ENCODE peak calls at places on chromosomes 12 and 14, in seven cellular contexts. C, S, B, U, D, J and W are unnamed samples.

GRCh38 chr14:75597149-75597548 is 18.7 kb downstream of the FLVCR2 start:
- DNase-seq in C (no peak), S (no peak), B (no peak), U (no peak), D (no peak), J (no peak), W (no peak)

GRCh38 chr12:58310368-58310767 is 369.0 kb downstream of the ATP23 start:
- DNase-seq in C (no peak), S (no peak), B (no peak), U (peak; percentile 28), D (no peak), J (no peak), W (peak; percentile 25)

GRCh38 chr14:89603938-89604480 is 187.0 kb upstream of the FOXN3 start:
- DNase-seq in C (no peak), S (no peak), B (no peak), U (no peak), D (no peak), J (no peak), W (no peak)

GRCh38 chr12:6684609-6685008 is 4.6 kb downstream of the ZNF384 start:
- DNase-seq in C (no peak), S (peak; percentile 23), B (peak; percentile 78), U (peak; percentile 56), D (no peak), J (no peak), W (peak; percentile 48)

GRCh38 chr12:68960162-68960501 is 27.2 kb upstream of the CPM start:
- DNase-seq in C (no peak), S (no peak), B (no peak), U (no peak), D (no peak), J (no peak), W (no peak)

GRCh38 chr14:38107216-38107631 is 100.5 kb upstream of the SSTR1 start:
- DNase-seq in C (no peak), S (no peak), B (no peak), U (no peak), D (no peak), J (no peak), W (no peak)

GRCh38 chr14:26415618-26416123 is 182.2 kb downstream of the NOVA1 start:
- DNase-seq in C (no peak), S (no peak), B (no peak), U (no peak), D (no peak), J (no peak), W (no peak)

GRCh38 chr12:41514907-41515306 is 326.8 kb downstream of the PDZRN4 start:
- DNase-seq in C (no peak), S (peak; percentile 5), B (peak; percentile 23), U (no peak), D (no peak), J (no peak), W (no peak)

GRCh38 chr14:74655597-74656389 is 43.8 kb upstream of the LTBP2 start:
- DNase-seq in C (no peak), S (no peak), B (no peak), U (no peak), D (no peak), J (no peak), W (peak; percentile 85)

GRCh38 chr12:53726946-53727309 is 324 bp downstream of the CALCOCO1 start:
- DNase-seq in C (no peak), S (no peak), B (peak; percentile 42), U (peak; percentile 38), D (no peak), J (no peak), W (peak; percentile 47)

GRCh38 chr14:55129086-55129427 is at the start of gene LGALS3:
- DNase-seq in C (no peak), S (peak; percentile 83), B (peak; percentile 83), U (peak; percentile 80), D (peak; percentile 87), J (no peak), W (peak; percentile 80)

GRCh38 chr14:76314521-76314951 is 61.4 kb upstream of the ESRRB start:
- DNase-seq in C (no peak), S (no peak), B (peak; percentile 44), U (no peak), D (no peak), J (no peak), W (no peak)

DNA sequence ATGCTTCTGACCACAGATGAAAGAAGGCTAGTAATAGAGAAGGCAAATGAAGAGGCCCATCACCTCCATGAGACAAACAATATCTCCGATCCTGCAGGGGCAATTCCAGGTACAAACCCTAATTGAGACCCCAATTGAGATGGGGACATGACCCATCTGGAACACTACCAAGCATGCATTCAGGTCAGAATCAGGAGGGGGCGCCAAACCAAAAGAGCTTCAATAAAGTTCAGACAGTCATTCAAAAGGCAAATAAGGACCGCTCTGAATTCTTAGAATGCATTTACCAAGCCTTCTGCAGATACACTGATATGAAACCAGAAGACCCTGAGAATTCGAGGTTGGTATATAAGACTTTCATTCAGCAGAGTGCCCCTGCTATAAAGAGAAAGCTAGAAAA is 10.2 kb upstream of the EDDM3B start:
- DNase-seq in C (peak; percentile 5), S (no peak), B (peak; percentile 25), U (no peak), D (peak; percentile 28), J (no peak), W (no peak)
- TF ChIP-seq CTCF in C (peak; percentile 39), S (no peak), B (peak; percentile 50), U (peak; percentile 22), D (peak; percentile 22), J (no peak), W (no peak)

GRCh38 chr12:119992129-119992705 is 3.2 kb downstream of the BICDL1 start:
- DNase-seq in C (no peak), S (no peak), B (no peak), U (no peak), D (no peak), J (no peak), W (no peak)

GRCh38 chr12:119989619-119990381 is 764 bp downstream of the BICDL1 start:
- DNase-seq in C (peak; percentile 29), S (peak; percentile 93), B (peak; percentile 96), U (peak; percentile 48), D (peak; percentile 90), J (no peak), W (peak; percentile 84)

GRCh38 chr12:119988440-119988787 is 622 bp upstream of the BICDL1 start:
- DNase-seq in C (no peak), S (no peak), B (no peak), U (peak; percentile 59), D (no peak), J (peak; percentile 38), W (no peak)

GRCh38 chr12:119990382-119990874 is 1.4 kb downstream of the BICDL1 start:
- DNase-seq in C (no peak), S (no peak), B (peak; percentile 28), U (no peak), D (no peak), J (no peak), W (peak; percentile 5)

GRCh38 chr12:119988788-119989618 is at the start of gene BICDL1:
- DNase-seq in C (peak; percentile 95), S (peak; percentile 99), B (peak; percentile 99), U (peak; percentile 82), D (peak; percentile 97), J (peak; percentile 77), W (peak; percentile 98)
- TF ChIP-seq CTCF in C (no peak), S (no peak), B (no peak), U (no peak), D (no peak), J (peak; percentile 3), W (no peak)

DNA sequence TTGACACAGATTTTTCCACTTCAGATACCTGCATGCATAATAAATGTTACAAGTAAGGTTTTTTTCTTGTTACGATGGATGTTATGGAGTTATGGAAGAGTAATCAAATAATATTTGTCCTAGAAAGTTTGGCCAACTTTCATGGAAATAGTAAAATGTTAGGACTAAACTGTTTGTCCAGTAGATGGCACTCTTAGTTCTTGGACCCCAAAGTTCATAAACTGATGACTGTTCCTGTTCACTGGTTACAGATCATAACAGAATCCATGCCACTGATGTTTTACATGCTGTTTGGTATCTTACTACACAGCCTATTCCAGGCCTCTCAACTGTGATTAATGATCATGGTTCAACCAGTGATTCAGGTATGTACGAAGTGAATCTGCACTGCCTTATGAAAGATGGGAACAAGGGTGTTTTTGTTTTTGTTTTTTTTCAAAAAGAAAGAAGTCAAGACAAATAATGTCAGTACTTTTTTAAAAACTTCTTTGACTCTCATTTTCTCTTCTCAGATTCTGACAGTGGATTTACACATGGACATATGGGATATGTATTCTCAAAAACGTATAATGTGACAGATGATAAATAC is 48.8 kb upstream of the SLCO1C1 start:
- DNase-seq in C (no peak), S (no peak), B (peak; percentile 44), U (peak; percentile 36), D (peak; percentile 21), J (no peak), W (peak; percentile 44)
- TF ChIP-seq CTCF in C (no peak), S (peak; percentile 50), B (peak; percentile 74), U (peak; percentile 83), D (no peak), J (peak; percentile 40), W (peak; percentile 45)

GRCh38 chr12:22480016-22480415 is 64.3 kb downstream of the C2CD5 start:
- DNase-seq in C (no peak), S (no peak), B (no peak), U (no peak), D (no peak), J (no peak), W (no peak)
- TF ChIP-seq CTCF in C (no peak), S (no peak), B (no peak), U (no peak), D (no peak), J (no peak), W (no peak)

DNA sequence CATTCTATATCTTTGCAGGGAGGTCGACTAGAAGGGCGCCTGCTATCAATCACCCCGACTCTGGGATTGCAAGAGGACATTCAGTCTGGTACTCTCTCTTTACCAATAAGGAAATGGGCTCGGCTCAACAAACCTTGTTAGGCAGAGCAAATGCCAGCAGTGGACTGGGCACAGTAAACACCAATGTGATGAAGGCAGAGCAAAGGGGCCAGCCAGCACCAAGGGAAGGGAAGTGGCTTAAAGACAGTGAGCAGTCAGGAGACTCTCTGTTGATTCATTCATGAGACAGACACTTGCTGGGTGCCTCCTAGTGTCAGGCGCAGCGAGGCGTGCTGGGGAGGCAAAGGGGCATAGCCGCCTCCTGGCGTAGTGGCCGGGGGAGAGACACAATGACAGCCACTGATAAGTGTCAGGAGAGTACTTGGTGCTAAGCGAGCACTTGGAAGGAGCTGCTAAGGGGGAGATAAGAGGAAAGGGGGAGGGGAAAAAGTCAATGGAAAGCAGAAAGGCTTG is 34.1 kb downstream of the TMCC3 start:
- DNase-seq in C (no peak), S (peak; percentile 45), B (peak; percentile 22), U (peak; percentile 65), D (no peak), J (no peak), W (peak; percentile 90)
- TF ChIP-seq CTCF in C (no peak), S (no peak), B (no peak), U (peak; percentile 16), D (no peak), J (peak; percentile 27), W (peak; percentile 33)

GRCh38 chr12:109134186-109134917 is 18.0 kb downstream of the ACACB start:
- DNase-seq in C (no peak), S (peak; percentile 51), B (peak; percentile 63), U (peak; percentile 62), D (peak; percentile 37), J (no peak), W (peak; percentile 3)
- TF ChIP-seq CTCF in C (no peak), S (peak; percentile 72), B (peak; percentile 72), U (peak; percentile 58), D (no peak), J (peak; percentile 59), W (peak; percentile 50)